ENCODE peak calls at places on chromosomes 11 and 22, in seven cellular contexts. F is adrenal gland, N is left ventricle myocardium inferior, D is A549, H is prostate gland, S is right lobe of liver, W is pancreas. C is an unnamed sample.

GRCh38 chr22:48208894-48209293 is 1446.4 kb downstream of the TBC1D22A start:
- DNase-seq in W (no peak), S (no peak), D (no peak), N (no peak), F (peak), H (no peak), C (no peak)

GRCh38 chr22:39471421-39472141 is 14.8 kb downstream of the MGAT3 start:
- DNase-seq in F (no peak), W (no peak), S (no peak), D (no peak), H (no peak), N (no peak), C (peak)

GRCh38 chr11:70717961-70718595 is 319.7 kb downstream of the CTTN start:
- DNase-seq in W (no peak), N (no peak), D (no peak), H (no peak), S (no peak), F (peak), C (no peak)

GRCh38 chr11:8060801-8061554 is 20.0 kb upstream of the TUB start:
- DNase-seq in N (no peak), S (no peak), W (no peak), H (no peak), F (peak), D (no peak), C (no peak)

GRCh38 chr11:92811341-92811740 is 158.1 kb upstream of the MTNR1B start:
- DNase-seq in D (no peak), S (no peak), N (no peak), W (no peak), F (no peak), H (no peak), C (no peak)

GRCh38 chr22:24588756-24589481 is 4.0 kb downstream of the LRRC75B start:
- DNase-seq in S (no peak), H (no peak), W (no peak), F (peak), D (no peak), N (no peak), C (no peak)

GRCh38 chr22:29155966-29156365 is 49.7 kb upstream of the EMID1 start:
- DNase-seq in N (no peak), D (no peak), S (no peak), H (no peak), F (no peak), W (no peak), C (no peak)

GRCh38 chr11:23502821-23503220 is 642.5 kb upstream of the CCDC179 start:
- DNase-seq in S (no peak), N (no peak), F (no peak), H (no peak), W (no peak), D (no peak), C (no peak)

GRCh38 chr11:132851247-132851646 is 681.1 kb downstream of the OPCML start:
- DNase-seq in H (no peak), N (no peak), F (no peak), S (no peak), D (no peak), W (no peak), C (no peak)

GRCh38 chr11:64926689-64927088 is 2.2 kb downstream of the PPP2R5B start:
- DNase-seq in F (no peak), D (no peak), S (no peak), W (no peak), H (no peak), N (no peak), C (no peak)

GRCh38 chr11:64923151-64923661 is 1.3 kb upstream of the PPP2R5B start:
- DNase-seq in S (peak), W (no peak), N (no peak), D (no peak), H (no peak), F (no peak), C (no peak)

GRCh38 chr11:64924910-64925284 is 408 bp downstream of the PPP2R5B start:
- DNase-seq in H (no peak), D (no peak), S (peak), F (no peak), N (no peak), W (no peak), C (peak)

GRCh38 chr11:64923944-64924909 is at the start of gene PPP2R5B:
- DNase-seq in S (peak), H (peak), D (peak), W (peak), N (peak), F (peak), C (peak)

GRCh38 chr11:64925536-64926449 is 1.3 kb downstream of the PPP2R5B start:
- DNase-seq in D (no peak), W (no peak), F (no peak), H (no peak), S (no peak), N (no peak), C (no peak)
- H3K4me3 ChIP-seq in D (peak), W (peak), F (peak), H (peak), S (peak), N (peak), C (peak)

GRCh38 chr11:575996-576756 is at the start of gene PHRF1:
- DNase-seq in H (peak), D (peak), F (peak), W (peak), S (peak), N (peak), C (peak)
- H3K27ac ChIP-seq in H (peak), D (peak), F (peak), W (peak), S (peak), N (peak), C (peak)

GRCh38 chr11:110715541-110715940 is 3.3 kb upstream of the ARHGAP20 start:
- DNase-seq in F (no peak), S (no peak), D (no peak), H (no peak), N (no peak), W (no peak), C (no peak)
- H3K4me3 ChIP-seq in F (no peak), S (no peak), D (no peak), H (no peak), N (no peak), W (no peak), C (no peak)

GRCh38 chr11:10538924-10539323 is 2.1 kb downstream of the RNF141 start:
- DNase-seq in H (no peak), D (no peak), S (no peak), F (no peak), N (no peak), W (no peak), C (no peak)

GRCh38 chr11:10539339-10539738 is 1.6 kb downstream of the RNF141 start:
- DNase-seq in S (no peak), F (no peak), W (no peak), D (peak), H (no peak), N (no peak), C (no peak)

GRCh38 chr11:10540915-10541591 is at the start of gene RNF141:
- DNase-seq in N (peak), D (peak), H (peak), S (peak), F (peak), W (peak), C (peak)

GRCh38 chr11:10542776-10543175 is 1.8 kb upstream of the RNF141 start:
- DNase-seq in N (no peak), W (no peak), F (no peak), S (no peak), D (no peak), H (no peak), C (no peak)

DNA sequence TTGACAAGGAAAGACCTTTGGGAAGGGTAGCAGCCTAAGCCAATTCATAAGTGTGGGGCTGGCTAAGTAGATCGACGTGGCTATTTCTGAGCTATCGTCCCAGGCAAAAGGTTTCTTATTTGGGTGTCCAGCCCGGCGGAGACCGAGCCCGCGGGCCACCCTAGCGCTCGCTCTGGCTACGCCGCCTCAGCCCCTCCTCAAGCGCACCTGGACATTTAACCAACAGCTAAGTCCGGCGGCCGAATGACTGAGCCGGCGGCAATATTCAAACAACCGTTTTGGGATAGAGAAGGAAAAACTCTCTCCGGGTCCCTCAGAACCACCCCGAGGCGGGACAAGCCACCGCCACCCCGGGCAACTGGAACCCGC is 457 bp downstream of the RNF141 start:
- DNase-seq in W (peak), H (peak), N (no peak), D (no peak), F (peak), S (peak), C (no peak)
- H3K27ac ChIP-seq in W (peak), H (peak), N (peak), D (peak), F (peak), S (peak), C (peak)

GRCh38 chr11:3002871-3003270 is 10.7 kb upstream of the NAP1L4 start:
- DNase-seq in N (no peak), W (no peak), S (no peak), F (no peak), D (no peak), H (no peak), C (no peak)
- H3K4me3 ChIP-seq in N (no peak), W (no peak), S (no peak), F (no peak), D (no peak), H (no peak), C (no peak)

GRCh38 chr22:46024136-46024840 is 47.3 kb upstream of the WNT7B start:
- DNase-seq in F (peak), S (peak), D (no peak), H (no peak), N (peak), W (no peak), C (no peak)

GRCh38 chr22:46027219-46028068 is 50.5 kb upstream of the WNT7B start:
- DNase-seq in W (peak), H (no peak), N (peak), D (no peak), F (peak), S (peak), C (peak)

GRCh38 chr22:46026907-46027218 is 49.9 kb upstream of the WNT7B start:
- DNase-seq in S (no peak), H (no peak), W (no peak), N (no peak), D (no peak), F (no peak), C (no peak)

GRCh38 chr22:46025225-46025972 is 48.4 kb upstream of the WNT7B start:
- DNase-seq in N (peak), W (peak), S (peak), H (no peak), F (peak), D (no peak), C (no peak)

GRCh38 chr22:46025973-46026906 is 49.3 kb upstream of the WNT7B start:
- DNase-seq in S (peak), W (no peak), F (peak), H (no peak), D (no peak), N (peak), C (no peak)
- H3K27ac ChIP-seq in S (no peak), W (peak), F (peak), H (peak), D (no peak), N (peak), C (no peak)